ENCODE peak calls at places on chromosomes 2 and 18, in nine cellular contexts. A, G, W, B, C, R, H, X and T are unnamed samples.

GRCh38 chr2:119283873-119284331 is 60.3 kb downstream of the STEAP3 start:
- DNase-seq in A (peak), G (no peak), W (peak), B (no peak), C (peak), R (no peak), H (peak), X (peak), T (no peak)

GRCh38 chr18:51070545-51070944 is 40.5 kb downstream of the SMAD4 start:
- DNase-seq in A (no peak), G (no peak), W (no peak), B (no peak), C (no peak), R (no peak), H (peak), X (no peak), T (no peak)

GRCh38 chr2:227325824-227326195 is 759 bp downstream of the MFF start:
- DNase-seq in A (peak), G (no peak), W (peak), B (no peak), C (peak), R (peak), H (peak), X (no peak), T (no peak)

GRCh38 chr2:132999421-132999820 is 329.4 kb upstream of the LYPD1 start:
- DNase-seq in A (no peak), G (no peak), W (no peak), B (no peak), C (no peak), R (no peak), H (no peak), X (no peak), T (no peak)

GRCh38 chr2:237282568-237283128 is 131.3 kb downstream of the COL6A3 start:
- DNase-seq in A (no peak), G (no peak), W (no peak), B (no peak), C (no peak), R (no peak), H (no peak), X (no peak), T (no peak)

GRCh38 chr2:173869244-173869643 is 95.9 kb downstream of the SP3 start:
- DNase-seq in A (no peak), G (no peak), W (no peak), B (no peak), C (no peak), R (no peak), H (no peak), X (no peak), T (no peak)

GRCh38 chr2:26583381-26583911 is 57.7 kb downstream of the CIB4 start:
- DNase-seq in A (no peak), G (no peak), W (no peak), B (no peak), C (no peak), R (no peak), H (no peak), X (no peak), T (no peak)

GRCh38 chr2:240649331-240649730 is 24.1 kb downstream of the GPR35 start:
- DNase-seq in A (no peak), G (no peak), W (no peak), B (no peak), C (no peak), R (no peak), H (peak), X (peak), T (no peak)

GRCh38 chr18:42586603-42587002 is 528.9 kb downstream of the RIT2 start:
- DNase-seq in A (no peak), G (no peak), W (no peak), B (no peak), C (no peak), R (no peak), H (no peak), X (no peak), T (no peak)

GRCh38 chr18:59005266-59005665 is 134.4 kb upstream of the SEC11C start:
- DNase-seq in A (no peak), G (no peak), W (no peak), B (no peak), C (no peak), R (no peak), H (peak), X (no peak), T (no peak)

GRCh38 chr2:8086796-8087479 is 594.9 kb upstream of the ID2 start:
- DNase-seq in A (no peak), G (no peak), W (no peak), B (no peak), C (no peak), R (no peak), H (peak), X (no peak), T (no peak)

GRCh38 chr18:42108071-42108470 is 153.0 kb downstream of the PIK3C3 start:
- DNase-seq in A (no peak), G (no peak), W (no peak), B (no peak), C (no peak), R (no peak), H (no peak), X (no peak), T (no peak)

GRCh38 chr2:128618642-128619041 is 300.0 kb upstream of the HS6ST1 start:
- DNase-seq in A (no peak), G (no peak), W (no peak), B (no peak), C (no peak), R (no peak), H (no peak), X (no peak), T (no peak)

GRCh38 chr2:127216593-127216992 is 3.5 kb downstream of the CYP27C1 start:
- DNase-seq in A (no peak), G (no peak), W (no peak), B (no peak), C (no peak), R (no peak), H (no peak), X (no peak), T (no peak)

GRCh38 chr2:215606219-215606618 is 170.4 kb upstream of the FN1 start:
- DNase-seq in A (no peak), G (no peak), W (no peak), B (no peak), C (no peak), R (no peak), H (no peak), X (no peak), T (no peak)

GRCh38 chr2:36659872-36660312 is 36.6 kb upstream of the VIT start:
- DNase-seq in A (no peak), G (no peak), W (no peak), B (no peak), C (no peak), R (no peak), H (no peak), X (no peak), T (no peak)

GRCh38 chr2:134336352-134336751 is 82.5 kb downstream of the MGAT5 start:
- DNase-seq in A (no peak), G (no peak), W (no peak), B (no peak), C (no peak), R (no peak), H (no peak), X (no peak), T (no peak)